ENCODE peak calls at places on chromosomes 12 and 14, in nine cellular contexts. T, C, V, L, H, Q, P, X and G are unnamed samples.
A peak's percentile ranks its signal among the peaks of the same experiment; 100 is the strongest.

GRCh38 chr12:88691811-88692210 is 111.5 kb upstream of the KITLG start:
- DNase-seq in T (no peak), C (no peak), V (no peak), L (no peak), H (no peak), Q (no peak), P (no peak), X (no peak), G (no peak)

GRCh38 chr12:124518051-124518932 is 49.1 kb downstream of the NCOR2 start:
- DNase-seq in T (peak; percentile 96), C (peak; percentile 56), V (peak; percentile 96), L (no peak), H (peak; percentile 90), Q (peak; percentile 99), P (peak; percentile 99), X (peak; percentile 96), G (peak; percentile 99)

GRCh38 chr14:35366048-35366428 is 38.5 kb downstream of the NFKBIA start:
- DNase-seq in T (peak; percentile 57), C (no peak), V (peak; percentile 80), L (no peak), H (no peak), Q (no peak), P (peak; percentile 88), X (no peak), G (no peak)

GRCh38 chr14:52351561-52352491 is 37.7 kb downstream of the PTGER2 start:
- DNase-seq in T (no peak), C (no peak), V (no peak), L (no peak), H (no peak), Q (no peak), P (no peak), X (peak; percentile 68), G (peak; percentile 76)

GRCh38 chr14:40318211-40318719 is 886.0 kb upstream of the FBXO33 start:
- DNase-seq in T (no peak), C (no peak), V (no peak), L (no peak), H (no peak), Q (no peak), P (no peak), X (no peak), G (no peak)

GRCh38 chr12:115313929-115314328 is 630.0 kb upstream of the TBX3 start:
- DNase-seq in T (no peak), C (no peak), V (no peak), L (no peak), H (no peak), Q (no peak), P (no peak), X (peak; percentile 72), G (peak; percentile 89)

GRCh38 chr14:76975865-76976622 is 52.5 kb downstream of the IRF2BPL start:
- DNase-seq in T (peak; percentile 56), C (no peak), V (no peak), L (no peak), H (no peak), Q (no peak), P (no peak), X (no peak), G (no peak)

GRCh38 chr14:92386165-92386564 is 63.2 kb downstream of the SLC24A4 start:
- DNase-seq in T (no peak), C (no peak), V (no peak), L (no peak), H (no peak), Q (no peak), P (no peak), X (no peak), G (no peak)

GRCh38 chr12:28539691-28540323 is 349.6 kb downstream of the CCDC91 start:
- DNase-seq in T (no peak), C (no peak), V (no peak), L (no peak), H (no peak), Q (no peak), P (no peak), X (no peak), G (peak; percentile 13)

GRCh38 chr12:104805186-104805585 is 152.9 kb downstream of the SLC41A2 start:
- DNase-seq in T (no peak), C (no peak), V (no peak), L (no peak), H (no peak), Q (no peak), P (no peak), X (no peak), G (peak; percentile 33)

GRCh38 chr12:133203344-133204263 is 22.3 kb downstream of the ZNF268 start:
- DNase-seq in T (no peak), C (no peak), V (no peak), L (no peak), H (no peak), Q (no peak), P (no peak), X (no peak), G (peak; percentile 3)

GRCh38 chr12:21831671-21832357 is 57.3 kb upstream of the KCNJ8 start:
- DNase-seq in T (no peak), C (no peak), V (no peak), L (no peak), H (no peak), Q (no peak), P (peak; percentile 25), X (no peak), G (peak; percentile 12)

GRCh38 chr12:57610553-57611115 is 601 bp upstream of the ARHGEF25 start:
- DNase-seq in T (no peak), C (no peak), V (no peak), L (no peak), H (peak; percentile 85), Q (no peak), P (no peak), X (no peak), G (peak; percentile 28)
- H3K4me3 ChIP-seq in T (peak overlapping the region; percentile 69), C (no peak overlapping the region), V (peak overlapping the region; percentile 46), L (peak overlapping the region; percentile 77), H (peak overlapping the region; percentile 75), Q (peak overlapping the region; percentile 71), P (peak overlapping the region; percentile 53), X (peak overlapping the region; percentile 57), G (peak overlapping the region; percentile 62)

DNA sequence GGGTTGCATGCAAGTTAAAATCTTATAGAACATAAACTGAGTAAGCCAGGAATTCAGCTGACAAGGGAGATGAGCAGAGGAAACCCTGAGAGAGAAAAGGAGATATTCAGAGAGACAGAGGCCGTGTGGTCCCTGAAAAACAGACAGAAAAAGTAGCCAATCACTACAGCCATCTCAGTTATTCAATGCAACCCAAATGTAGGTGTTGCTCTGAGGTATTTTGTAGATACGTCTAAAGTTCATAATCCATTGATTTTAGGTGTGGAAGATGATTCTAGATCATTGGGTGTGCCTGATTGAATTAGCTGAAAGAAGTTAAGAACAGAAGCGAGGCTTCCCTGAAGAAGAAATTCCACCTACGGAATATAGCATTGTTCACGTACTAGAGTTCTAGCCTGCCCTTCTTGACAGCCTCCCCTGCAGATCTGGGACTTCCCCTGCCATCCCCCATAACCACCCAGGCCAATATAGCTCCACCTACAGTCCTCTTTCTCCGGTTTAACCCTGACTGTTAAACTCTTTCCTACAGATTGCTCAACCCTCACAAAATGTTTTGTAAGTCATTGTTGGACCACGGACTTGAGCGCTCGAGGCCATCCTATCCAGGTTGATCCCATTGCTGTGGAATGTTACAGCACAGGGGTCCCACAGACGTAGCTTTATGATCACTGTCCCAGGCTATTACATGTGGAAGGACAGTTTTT is 21.7 kb downstream of the AICDA start:
- DNase-seq in T (no peak), C (no peak), V (no peak), L (no peak), H (no peak), Q (no peak), P (no peak), X (peak; percentile 20), G (no peak)
- TF ChIP-seq CTCF in T (no peak), C (no peak), V (no peak), L (no peak), H (no peak), Q (no peak), P (no peak), X (no peak), G (no peak)

GRCh38 chr14:75126679-75127473 is at the start of gene NEK9:
- DNase-seq in T (peak; percentile 93), C (peak; percentile 83), V (peak; percentile 91), L (peak; percentile 71), H (peak; percentile 94), Q (peak; percentile 91), P (peak; percentile 87), X (peak; percentile 70), G (peak; percentile 93)
- H3K4me3 ChIP-seq in T (peak within 1 kb of the TSS; percentile 94), C (peak within 1 kb of the TSS; percentile 78), V (peak within 1 kb of the TSS; percentile 83), L (peak within 1 kb of the TSS; percentile 76), H (peak within 1 kb of the TSS; percentile 70), Q (peak within 1 kb of the TSS; percentile 74), P (peak within 1 kb of the TSS; percentile 61), X (peak within 1 kb of the TSS; percentile 63), G (peak within 1 kb of the TSS; percentile 66)

GRCh38 chr12:112854344-112854743 is 52.4 kb upstream of the OAS1 start:
- DNase-seq in T (no peak), C (no peak), V (no peak), L (no peak), H (no peak), Q (no peak), P (no peak), X (no peak), G (no peak)

GRCh38 chr12:112852810-112853209 is 54.0 kb upstream of the OAS1 start:
- DNase-seq in T (no peak), C (no peak), V (no peak), L (no peak), H (no peak), Q (no peak), P (no peak), X (no peak), G (no peak)

GRCh38 chr12:112852127-112852526 is 54.6 kb upstream of the OAS1 start:
- DNase-seq in T (no peak), C (no peak), V (no peak), L (no peak), H (peak; percentile 23), Q (no peak), P (no peak), X (no peak), G (no peak)

GRCh38 chr12:112858776-112859175 is 48.0 kb upstream of the OAS1 start:
- DNase-seq in T (no peak), C (no peak), V (no peak), L (no peak), H (no peak), Q (no peak), P (no peak), X (no peak), G (no peak)

GRCh38 chr12:112855375-112855774 is 51.4 kb upstream of the OAS1 start:
- DNase-seq in T (no peak), C (peak; percentile 12), V (no peak), L (no peak), H (peak; percentile 61), Q (no peak), P (no peak), X (no peak), G (no peak)
- TF ChIP-seq CTCF in T (no peak), C (no peak), V (no peak), L (no peak), H (peak; percentile 37), Q (no peak), P (no peak), X (peak; percentile 9), G (no peak)

DNA sequence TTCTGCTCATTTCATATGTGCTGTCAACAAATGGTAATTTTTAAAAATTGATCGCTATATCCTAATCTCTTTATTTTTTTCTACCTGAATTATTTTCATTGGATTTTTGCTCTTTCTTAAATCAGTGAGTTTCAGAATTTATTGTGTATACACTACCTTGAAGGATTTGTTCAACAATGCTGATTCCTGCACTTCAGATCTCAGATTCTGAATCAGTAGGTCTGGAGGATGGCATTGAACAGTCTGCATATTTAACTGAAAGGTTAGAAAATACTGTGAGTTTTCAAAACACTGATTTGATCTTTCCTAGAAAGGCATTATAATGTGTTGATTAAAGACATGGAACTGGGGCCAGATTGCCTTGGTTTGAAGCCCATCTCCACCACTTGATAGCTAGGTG is 1.6 kb downstream of the G2E3 start:
- DNase-seq in T (no peak), C (no peak), V (no peak), L (no peak), H (no peak), Q (no peak), P (no peak), X (no peak), G (no peak)
- H3K4me3 ChIP-seq in T (peak overlapping the region; percentile 82), C (peak overlapping the region; percentile 92), V (no peak overlapping the region), L (peak overlapping the region; percentile 77), H (peak overlapping the region; percentile 96), Q (no peak overlapping the region), P (no peak overlapping the region), X (peak overlapping the region; percentile 73), G (peak overlapping the region; percentile 93)